ENCODE peak calls at places on chromosomes 2 and 18, in seven cellular contexts. R is dorsolateral prefrontal cortex, B is cardiac muscle cell, C is AG09319, E is heart left ventricle, U is BJ, N is HFFc6. P is an unnamed sample.

GRCh38 chr2:101873543-101873942 is 118.2 kb upstream of the IL1R2 start:
- DNase-seq in R (no peak), B (no peak), C (no peak), E (no peak), U (no peak), N (peak), P (no peak)

GRCh38 chr2:6826081-6826913 is 39.4 kb downstream of the CMPK2 start:
- DNase-seq in R (no peak), B (peak), C (no peak), E (no peak), U (peak), N (peak), P (peak)

GRCh38 chr18:50812834-50813233 is 7.0 kb downstream of the MRO start:
- DNase-seq in R (no peak), B (no peak), C (no peak), E (no peak), U (no peak), N (no peak), P (no peak)

GRCh38 chr2:112149866-112150435 is 11.8 kb downstream of the FBLN7 start:
- DNase-seq in R (no peak), B (no peak), C (no peak), E (no peak), U (no peak), N (no peak), P (no peak)

GRCh38 chr2:46719499-46719898 is 196.1 kb downstream of the MCFD2 start:
- DNase-seq in R (no peak), B (no peak), C (no peak), E (no peak), U (no peak), N (peak), P (no peak)

GRCh38 chr18:23703057-23703986 is 14.1 kb downstream of the LAMA3 start:
- DNase-seq in R (no peak), B (peak), C (peak), E (no peak), U (no peak), N (peak), P (peak)

GRCh38 chr2:230075988-230076631 is 7.4 kb upstream of the SLC16A14 start:
- DNase-seq in R (no peak), B (no peak), C (no peak), E (no peak), U (no peak), N (no peak), P (no peak)

GRCh38 chr2:205358351-205358815 is 323.9 kb upstream of the NRP2 start:
- DNase-seq in R (no peak), B (no peak), C (no peak), E (no peak), U (peak), N (peak), P (no peak)

GRCh38 chr18:70387018-70387417 is 98.2 kb downstream of the SOCS6 start:
- DNase-seq in R (no peak), B (no peak), C (no peak), E (no peak), U (no peak), N (no peak), P (no peak)

GRCh38 chr18:58527116-58528010 is 101.5 kb downstream of the ALPK2 start:
- DNase-seq in R (no peak), B (no peak), C (no peak), E (no peak), U (no peak), N (peak), P (no peak)

GRCh38 chr2:76444732-76445131 is 734.0 kb upstream of the GCFC2 start:
- DNase-seq in R (no peak), B (no peak), C (no peak), E (no peak), U (no peak), N (no peak), P (no peak)

GRCh38 chr2:170928036-170928823 is 823 bp upstream of the GORASP2 start:
- DNase-seq in R (no peak), B (no peak), C (no peak), E (peak), U (no peak), N (no peak), P (peak)

GRCh38 chr2:159168707-159169106 is 117.8 kb downstream of the WDSUB1 start:
- DNase-seq in R (no peak), B (no peak), C (no peak), E (no peak), U (no peak), N (peak), P (no peak)

GRCh38 chr18:623760-624620 is 27.2 kb downstream of the CLUL1 start:
- DNase-seq in R (peak), B (peak), C (peak), E (peak), U (no peak), N (peak), P (peak)

GRCh38 chr2:46803911-46804670 is 111.5 kb downstream of the MCFD2 start:
- DNase-seq in R (no peak), B (no peak), C (peak), E (no peak), U (peak), N (peak), P (peak)

GRCh38 chr18:35282353-35282752 is 7.7 kb downstream of the ZSCAN30 start:
- DNase-seq in R (no peak), B (no peak), C (peak), E (no peak), U (peak), N (peak), P (no peak)

GRCh38 chr2:69771461-69771860 is 29.5 kb downstream of the ANXA4 start:
- DNase-seq in R (no peak), B (no peak), C (no peak), E (no peak), U (no peak), N (no peak), P (no peak)

GRCh38 chr2:207338220-207338607 is 172.5 kb upstream of the KLF7 start:
- DNase-seq in R (no peak), B (no peak), C (no peak), E (no peak), U (no peak), N (no peak), P (no peak)

GRCh38 chr2:121974919-121975654 is 219.6 kb downstream of the TSN start:
- DNase-seq in R (no peak), B (peak), C (peak), E (peak), U (peak), N (peak), P (peak)

GRCh38 chr2:34731274-34731673 is 1132.2 kb upstream of the FAM98A start:
- DNase-seq in R (no peak), B (no peak), C (no peak), E (no peak), U (no peak), N (no peak), P (no peak)

GRCh38 chr2:153077311-153077710 is 358.9 kb downstream of the ARL6IP6 start:
- DNase-seq in R (no peak), B (no peak), C (no peak), E (no peak), U (no peak), N (no peak), P (no peak)

GRCh38 chr2:222655406-222655747 is 515 bp downstream of the FARSB start:
- DNase-seq in R (no peak), B (peak), C (no peak), E (no peak), U (no peak), N (peak), P (no peak)

GRCh38 chr18:23743733-23744333 is 54.6 kb downstream of the LAMA3 start:
- DNase-seq in R (no peak), B (peak), C (no peak), E (no peak), U (no peak), N (no peak), P (no peak)

DNA sequence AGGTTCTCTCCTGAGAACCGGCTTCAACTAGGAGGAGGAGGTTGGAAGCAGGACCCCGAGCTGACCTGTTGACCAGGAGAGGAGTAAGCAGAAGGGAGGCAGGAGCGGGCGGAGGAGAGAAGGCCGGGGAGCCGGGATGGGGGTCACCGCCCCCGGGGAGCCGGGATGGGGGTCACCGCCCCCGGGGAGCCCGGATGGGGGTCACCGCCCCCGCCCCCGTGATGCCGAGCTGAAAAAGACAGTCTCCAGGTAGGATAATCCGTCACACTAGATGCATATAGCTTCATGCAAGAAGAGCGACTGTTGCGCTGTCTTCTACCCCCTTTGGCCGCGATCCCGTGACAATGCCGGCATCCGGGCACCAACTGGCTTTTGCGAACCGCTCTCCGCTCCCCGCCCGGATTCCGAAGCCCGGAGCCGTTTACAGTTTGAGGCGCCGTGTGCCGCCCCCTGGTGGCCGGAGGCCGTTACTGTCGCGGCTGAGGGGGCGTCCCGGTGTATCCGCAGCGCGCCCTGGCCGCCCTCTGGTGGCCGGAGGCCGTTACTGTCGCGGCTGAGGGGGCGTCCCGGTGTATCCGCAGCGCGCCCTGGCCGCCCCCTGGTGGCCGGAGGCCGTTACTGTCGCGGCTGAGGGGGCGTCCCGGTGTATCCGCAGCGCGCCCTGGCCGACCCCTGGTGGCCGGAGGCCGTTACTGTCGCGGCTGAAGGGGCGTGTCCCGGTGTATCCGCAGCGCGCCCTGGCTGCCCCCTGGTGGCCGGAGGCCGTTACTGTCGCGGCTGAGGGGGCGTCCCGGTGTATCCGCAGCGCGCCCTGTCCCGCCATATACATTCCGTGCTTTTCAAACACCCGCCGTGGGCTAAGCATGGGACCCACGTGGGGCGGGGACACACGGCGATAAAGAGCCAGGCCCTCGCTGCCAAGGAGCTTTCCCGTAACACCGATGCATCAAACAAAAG is 89.6 kb downstream of the ACTR3 start:
- DNase-seq in R (no peak), B (no peak), C (no peak), E (no peak), U (no peak), N (no peak), P (no peak)
- TF ChIP-seq CTCF in R (peak), B (peak), C (peak), E (peak), U (peak), N (peak), P (peak)

GRCh38 chr2:172425336-172425735 is 2.0 kb upstream of the ITGA6 start:
- DNase-seq in R (no peak), B (no peak), C (no peak), E (no peak), U (no peak), N (no peak), P (no peak)
- TF ChIP-seq CTCF in R (no peak), B (no peak), C (no peak), E (no peak), U (no peak), N (no peak), P (no peak)

DNA sequence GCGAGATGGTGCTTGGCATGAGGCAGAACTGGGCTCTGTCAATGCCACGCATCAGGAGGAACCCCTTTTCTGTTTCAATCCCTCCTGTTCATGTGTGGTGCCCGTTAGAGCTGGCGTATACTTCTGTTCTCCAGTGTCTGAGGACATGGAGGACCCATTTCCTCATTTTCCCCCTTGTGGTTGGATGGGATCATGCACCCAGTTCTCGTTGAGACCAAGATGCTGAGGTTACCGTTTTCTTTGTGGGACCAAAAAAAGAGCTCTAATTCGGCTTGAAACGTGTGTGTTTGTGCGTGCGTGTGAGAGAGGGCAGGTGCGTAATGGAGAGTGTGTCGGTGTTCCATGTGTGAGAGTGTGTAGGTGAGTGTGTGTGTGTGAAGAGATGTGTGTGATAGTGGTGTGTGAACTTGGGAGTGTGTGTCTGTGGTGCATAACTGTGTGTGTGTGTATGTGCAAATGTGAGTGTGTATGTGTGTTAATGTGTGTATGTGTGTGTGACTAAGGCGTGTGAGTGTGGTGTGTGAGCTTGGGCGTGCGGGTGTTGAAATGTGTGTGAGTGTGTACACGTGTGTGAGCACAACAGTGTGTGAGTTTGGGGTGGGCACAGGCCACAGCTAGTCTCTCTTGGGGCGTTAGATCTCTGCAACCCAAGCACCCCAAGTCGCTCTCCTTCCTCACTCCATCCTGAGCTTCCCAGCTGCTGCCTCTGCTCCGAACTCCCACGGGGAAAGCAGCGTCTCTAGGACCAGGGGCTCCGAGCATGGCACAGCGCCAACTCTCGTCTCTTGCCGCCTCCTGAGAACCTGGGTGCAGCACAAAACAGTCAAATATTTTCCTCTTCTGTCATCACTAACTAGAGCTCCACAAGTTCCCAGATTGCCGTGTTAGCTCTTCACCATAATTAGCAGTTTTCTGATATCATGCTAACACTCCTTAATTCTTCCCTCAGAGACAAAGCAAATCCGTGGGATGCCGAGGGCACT is 75.8 kb downstream of the LONRF2 start:
- DNase-seq in R (no peak), B (no peak), C (no peak), E (no peak), U (no peak), N (no peak), P (peak)
- TF ChIP-seq CTCF in R (peak), B (peak), C (peak), E (peak), U (peak), N (peak), P (no peak)

GRCh38 chr2:179596018-179596417 is 265.4 kb downstream of the ZNF385B start:
- DNase-seq in R (no peak), B (no peak), C (no peak), E (no peak), U (no peak), N (peak), P (no peak)

GRCh38 chr2:179594268-179595112 is 266.9 kb downstream of the ZNF385B start:
- DNase-seq in R (no peak), B (no peak), C (no peak), E (no peak), U (no peak), N (no peak), P (no peak)

GRCh38 chr2:179593323-179593722 is 268.1 kb downstream of the ZNF385B start:
- DNase-seq in R (no peak), B (no peak), C (no peak), E (no peak), U (no peak), N (no peak), P (no peak)

GRCh38 chr2:179592167-179592936 is 269.1 kb downstream of the ZNF385B start:
- DNase-seq in R (no peak), B (no peak), C (peak), E (no peak), U (peak), N (peak), P (no peak)

DNA sequence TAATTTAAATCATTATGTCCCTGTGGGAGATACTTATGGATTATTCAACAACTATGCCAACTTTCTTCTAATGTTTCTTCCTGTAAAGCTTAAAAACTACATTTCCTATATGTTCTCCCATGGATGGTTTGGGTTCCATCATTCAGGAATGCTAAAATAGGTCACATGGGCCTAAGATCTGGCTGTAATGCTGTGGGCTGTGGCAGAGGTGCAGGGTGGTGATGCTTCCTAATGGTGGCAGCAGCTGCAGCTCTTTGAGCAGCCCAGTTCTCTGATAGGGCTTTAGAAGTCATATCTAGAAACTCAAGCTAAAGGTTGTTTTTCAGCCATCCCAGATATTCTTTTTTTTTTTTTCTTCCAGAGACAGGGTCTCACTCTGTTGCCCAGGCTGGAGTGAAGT is 266.1 kb downstream of the ZNF385B start:
- DNase-seq in R (no peak), B (peak), C (no peak), E (no peak), U (no peak), N (no peak), P (no peak)
- TF ChIP-seq CTCF in R (no peak), B (no peak), C (no peak), E (no peak), U (no peak), N (peak), P (no peak)

GRCh38 chr2:219078126-219078525 is 17.4 kb upstream of the IHH start:
- DNase-seq in R (no peak), B (no peak), C (no peak), E (no peak), U (no peak), N (no peak), P (no peak)
- TF ChIP-seq CTCF in R (no peak), B (no peak), C (no peak), E (no peak), U (peak), N (peak), P (no peak)

DNA sequence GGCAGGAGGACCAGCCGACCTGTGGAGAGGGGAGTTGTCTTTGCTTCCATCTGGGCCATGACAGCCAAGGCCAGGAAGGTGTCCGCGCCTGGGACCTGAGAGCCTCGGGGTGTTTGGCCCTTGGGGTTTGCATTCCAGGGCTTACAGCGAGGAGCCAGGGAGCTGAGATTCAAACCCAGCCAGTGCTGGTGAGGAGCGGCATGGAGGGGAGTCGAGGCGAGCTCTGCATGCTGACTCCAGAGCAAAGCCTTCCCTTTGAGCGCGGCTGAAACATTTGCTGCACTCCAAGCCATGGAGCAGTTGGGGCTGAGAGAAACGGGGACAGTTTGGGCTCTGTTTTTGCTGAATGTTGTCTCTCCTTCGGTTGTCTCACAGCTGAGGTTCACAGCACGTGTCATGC is 77.4 kb downstream of the TWIST2 start:
- DNase-seq in R (peak), B (no peak), C (no peak), E (no peak), U (no peak), N (no peak), P (no peak)
- TF ChIP-seq CTCF in R (no peak), B (no peak), C (no peak), E (no peak), U (no peak), N (no peak), P (no peak)

P was measured in Calu3.